ENCODE peak calls at places on chromosome 11, in five cellular contexts. W, A, J, E and Y are unnamed samples.

GRCh38 chr11:122248939-122249338 is 132.9 kb upstream of the BLID start:
- DNase-seq in W (no peak), A (no peak), J (no peak), E (no peak), Y (no peak)

GRCh38 chr11:123006860-123007542 is 25.4 kb upstream of the BSX start:
- DNase-seq in W (no peak), A (no peak), J (no peak), E (no peak), Y (no peak)

GRCh38 chr11:8832571-8833260 is 78.3 kb upstream of the AKIP1 start:
- DNase-seq in W (peak), A (peak), J (no peak), E (peak), Y (peak)

GRCh38 chr11:75654314-75654713 is 14.5 kb downstream of the MAP6 start:
- DNase-seq in W (no peak), A (peak), J (no peak), E (no peak), Y (no peak)

GRCh38 chr11:64299847-64300648 is at the start of gene CATSPERZ:
- DNase-seq in W (no peak), A (no peak), J (no peak), E (peak), Y (no peak)

GRCh38 chr11:78905756-78906155 is 331.1 kb upstream of the NARS2 start:
- DNase-seq in W (no peak), A (no peak), J (no peak), E (no peak), Y (no peak)

GRCh38 chr11:66363805-66364535 is 7.6 kb downstream of the SLC29A2 start:
- DNase-seq in W (no peak), A (no peak), J (peak), E (no peak), Y (peak)

GRCh38 chr11:19321351-19321750 is 80.6 kb upstream of the E2F8 start:
- DNase-seq in W (no peak), A (no peak), J (no peak), E (no peak), Y (no peak)

GRCh38 chr11:91158901-91159537 is 936.2 kb upstream of the CHORDC1 start:
- DNase-seq in W (no peak), A (peak), J (no peak), E (no peak), Y (no peak)

GRCh38 chr11:69460540-69461257 is 20.8 kb upstream of the LINC01488 start:
- DNase-seq in W (no peak), A (peak), J (no peak), E (no peak), Y (no peak)

GRCh38 chr11:15878756-15879155 is 477.6 kb downstream of the SOX6 start:
- DNase-seq in W (no peak), A (no peak), J (no peak), E (no peak), Y (no peak)

GRCh38 chr11:2175659-2176058 is 4.0 kb upstream of the TH start:
- DNase-seq in W (no peak), A (peak), J (no peak), E (no peak), Y (no peak)

GRCh38 chr11:2515401-2516275 is 70.8 kb downstream of the KCNQ1 start:
- DNase-seq in W (no peak), A (no peak), J (no peak), E (peak), Y (no peak)

GRCh38 chr11:3026803-3027202 is 30.4 kb downstream of the CARS1 start:
- DNase-seq in W (no peak), A (no peak), J (no peak), E (no peak), Y (no peak)

GRCh38 chr11:132278801-132279574 is 908.6 kb downstream of the NTM start:
- DNase-seq in W (no peak), A (peak), J (no peak), E (no peak), Y (no peak)

GRCh38 chr11:69842746-69843528 is 23.7 kb upstream of the FGF3 start:
- DNase-seq in W (no peak), A (no peak), J (no peak), E (peak), Y (no peak)

GRCh38 chr11:18669629-18670162 is 28.9 kb upstream of the TMEM86A start:
- DNase-seq in W (no peak), A (peak), J (no peak), E (no peak), Y (no peak)

GRCh38 chr11:61549177-61549576 is 31.7 kb downstream of the SYT7 start:
- DNase-seq in W (no peak), A (no peak), J (no peak), E (no peak), Y (no peak)

GRCh38 chr11:126339073-126339865 is 16.2 kb upstream of the ST3GAL4 start:
- DNase-seq in W (no peak), A (no peak), J (no peak), E (no peak), Y (no peak)

GRCh38 chr11:88431675-88432341 is 94.3 kb upstream of the CTSC start:
- DNase-seq in W (no peak), A (no peak), J (no peak), E (no peak), Y (no peak)

GRCh38 chr11:2589538-2589934 is 110.3 kb downstream of the KCNQ1OT1 start:
- DNase-seq in W (no peak), A (no peak), J (no peak), E (no peak), Y (no peak)

GRCh38 chr11:7677071-7677470 is 3.8 kb upstream of the CYB5R2 start:
- DNase-seq in W (no peak), A (peak), J (no peak), E (no peak), Y (no peak)

GRCh38 chr11:80028998-80029397 is 588.2 kb upstream of the TENM4 start:
- DNase-seq in W (no peak), A (no peak), J (no peak), E (no peak), Y (no peak)

GRCh38 chr11:2807801-2808241 is 77.8 kb downstream of the CDKN1C start:
- DNase-seq in W (no peak), A (no peak), J (no peak), E (peak), Y (no peak)

GRCh38 chr11:75352417-75353206 is 1.2 kb upstream of the ARRB1 start:
- DNase-seq in W (no peak), A (no peak), J (no peak), E (no peak), Y (no peak)

GRCh38 chr11:71193431-71193830 is 58.9 kb downstream of the SHANK2 start:
- DNase-seq in W (no peak), A (no peak), J (no peak), E (no peak), Y (no peak)

GRCh38 chr11:125338886-125339811 is 156.9 kb downstream of the FEZ1 start:
- DNase-seq in W (no peak), A (no peak), J (no peak), E (no peak), Y (no peak)

GRCh38 chr11:29025001-29025400 is 916.8 kb downstream of the METTL15 start:
- DNase-seq in W (no peak), A (peak), J (no peak), E (no peak), Y (no peak)

GRCh38 chr11:128705124-128705920 is 11.4 kb downstream of the FLI1 start:
- DNase-seq in W (no peak), A (no peak), J (no peak), E (no peak), Y (no peak)

GRCh38 chr11:110243804-110244203 is 52.6 kb downstream of the RDX start:
- DNase-seq in W (no peak), A (no peak), J (no peak), E (no peak), Y (no peak)

GRCh38 chr11:117816151-117816741 is 8.3 kb downstream of the FXYD2 start:
- DNase-seq in W (no peak), A (peak), J (no peak), E (no peak), Y (no peak)

GRCh38 chr11:64854534-64855502 is 10.4 kb upstream of the CDC42BPG start:
- DNase-seq in W (no peak), A (peak), J (no peak), E (no peak), Y (no peak)

GRCh38 chr11:96817488-96817887 is 427.7 kb downstream of the JRKL start:
- DNase-seq in W (no peak), A (peak), J (no peak), E (no peak), Y (no peak)

GRCh38 chr11:36713715-36714114 is 115.7 kb upstream of the RAG2 start:
- DNase-seq in W (no peak), A (no peak), J (no peak), E (no peak), Y (no peak)

GRCh38 chr11:45815747-45816146 is 10.8 kb downstream of the SLC35C1 start:
- DNase-seq in W (no peak), A (peak), J (no peak), E (no peak), Y (no peak)